ENCODE peak calls at places on chromosome 16, in nine cellular contexts. One of them, this sample, is unnamed.

GRCh38 chr16:17296412-17296811 is 174.3 kb downstream of the XYLT1 start:
- DNase-seq in AG10803: no peak
- DNase-seq in astrocyte of the cerebellum: no peak
- DNase-seq in body of pancreas: no peak
- DNase-seq in tibial nerve: no peak
- DNase-seq in activated B cell treated with CpG ODN at 0.5 μM for 24 hours: no peak
- DNase-seq in RWPE1: no peak
- DNase-seq in AG04450: no peak
- DNase-seq in astrocyte of the spinal cord: no peak
- DNase-seq in this sample: no peak

GRCh38 chr16:76502555-76502954 is 225.4 kb downstream of the CNTNAP4 start:
- DNase-seq in body of pancreas: no peak
- DNase-seq in astrocyte of the spinal cord: no peak
- DNase-seq in activated B cell treated with CpG ODN at 0.5 μM for 24 hours: no peak
- DNase-seq in astrocyte of the cerebellum: no peak
- DNase-seq in AG04450: no peak
- DNase-seq in RWPE1: no peak
- DNase-seq in AG10803: no peak
- DNase-seq in tibial nerve: no peak
- DNase-seq in this sample: no peak

GRCh38 chr16:27273330-27273669 is 4.7 kb upstream of the NSMCE1 start:
- DNase-seq in AG04450: no peak
- DNase-seq in body of pancreas: no peak
- DNase-seq in RWPE1: no peak
- DNase-seq in tibial nerve: no peak
- DNase-seq in astrocyte of the spinal cord: no peak
- DNase-seq in activated B cell treated with CpG ODN at 0.5 μM for 24 hours: no peak
- DNase-seq in astrocyte of the cerebellum: no peak
- DNase-seq in AG10803: no peak
- DNase-seq in this sample: no peak

GRCh38 chr16:74811911-74812310 is 37.3 kb upstream of the FA2H start:
- DNase-seq in AG10803: peak
- DNase-seq in tibial nerve: no peak
- DNase-seq in astrocyte of the cerebellum: no peak
- DNase-seq in activated B cell treated with CpG ODN at 0.5 μM for 24 hours: no peak
- DNase-seq in RWPE1: no peak
- DNase-seq in astrocyte of the spinal cord: no peak
- DNase-seq in body of pancreas: no peak
- DNase-seq in AG04450: no peak
- DNase-seq in this sample: no peak

GRCh38 chr16:55498101-55498500 is 10.8 kb upstream of the LPCAT2 start:
- DNase-seq in tibial nerve: no peak
- DNase-seq in AG04450: no peak
- DNase-seq in body of pancreas: no peak
- DNase-seq in activated B cell treated with CpG ODN at 0.5 μM for 24 hours: no peak
- DNase-seq in astrocyte of the cerebellum: no peak
- DNase-seq in astrocyte of the spinal cord: no peak
- DNase-seq in AG10803: no peak
- DNase-seq in RWPE1: no peak
- DNase-seq in this sample: no peak

GRCh38 chr16:85220125-85220839 is 108.0 kb upstream of the CIBAR2 start:
- DNase-seq in AG10803: peak
- DNase-seq in tibial nerve: peak
- DNase-seq in activated B cell treated with CpG ODN at 0.5 μM for 24 hours: no peak
- DNase-seq in body of pancreas: peak
- DNase-seq in AG04450: peak
- DNase-seq in RWPE1: peak
- DNase-seq in astrocyte of the spinal cord: peak
- DNase-seq in astrocyte of the cerebellum: no peak
- DNase-seq in this sample: no peak

GRCh38 chr16:84897911-84898377 is 78.2 kb downstream of the CRISPLD2 start:
- DNase-seq in AG10803: no peak
- DNase-seq in AG04450: no peak
- DNase-seq in body of pancreas: peak
- DNase-seq in astrocyte of the cerebellum: no peak
- DNase-seq in tibial nerve: peak
- DNase-seq in activated B cell treated with CpG ODN at 0.5 μM for 24 hours: no peak
- DNase-seq in RWPE1: no peak
- DNase-seq in astrocyte of the spinal cord: no peak
- DNase-seq in this sample: no peak

GRCh38 chr16:13148294-13148693 is 246.9 kb downstream of the SHISA9 start:
- DNase-seq in AG10803: no peak
- DNase-seq in AG04450: no peak
- DNase-seq in activated B cell treated with CpG ODN at 0.5 μM for 24 hours: no peak
- DNase-seq in RWPE1: no peak
- DNase-seq in tibial nerve: no peak
- DNase-seq in astrocyte of the spinal cord: no peak
- DNase-seq in astrocyte of the cerebellum: no peak
- DNase-seq in body of pancreas: no peak
- DNase-seq in this sample: no peak

GRCh38 chr16:14298374-14299122 is 227.4 kb downstream of the MRTFB start:
- DNase-seq in astrocyte of the cerebellum: no peak
- DNase-seq in tibial nerve: no peak
- DNase-seq in astrocyte of the spinal cord: no peak
- DNase-seq in activated B cell treated with CpG ODN at 0.5 μM for 24 hours: no peak
- DNase-seq in AG10803: no peak
- DNase-seq in RWPE1: no peak
- DNase-seq in body of pancreas: no peak
- DNase-seq in AG04450: no peak
- DNase-seq in this sample: no peak

GRCh38 chr16:56669005-56669839 is at the start of gene MT1H:
- DNase-seq in astrocyte of the cerebellum: no peak
- DNase-seq in astrocyte of the spinal cord: no peak
- DNase-seq in AG10803: no peak
- DNase-seq in activated B cell treated with CpG ODN at 0.5 μM for 24 hours: no peak
- DNase-seq in RWPE1: no peak
- DNase-seq in body of pancreas: peak
- DNase-seq in AG04450: no peak
- DNase-seq in tibial nerve: no peak
- DNase-seq in this sample: no peak

GRCh38 chr16:13333336-13333735 is 431.9 kb downstream of the SHISA9 start:
- DNase-seq in RWPE1: no peak
- DNase-seq in astrocyte of the spinal cord: no peak
- DNase-seq in astrocyte of the cerebellum: no peak
- DNase-seq in AG04450: no peak
- DNase-seq in activated B cell treated with CpG ODN at 0.5 μM for 24 hours: no peak
- DNase-seq in AG10803: no peak
- DNase-seq in body of pancreas: no peak
- DNase-seq in tibial nerve: no peak
- DNase-seq in this sample: no peak

GRCh38 chr16:30867747-30868146 is 26.1 kb downstream of the BCL7C start:
- DNase-seq in activated B cell treated with CpG ODN at 0.5 μM for 24 hours: no peak
- DNase-seq in AG04450: no peak
- DNase-seq in RWPE1: no peak
- DNase-seq in body of pancreas: no peak
- DNase-seq in astrocyte of the cerebellum: no peak
- DNase-seq in tibial nerve: no peak
- DNase-seq in AG10803: no peak
- DNase-seq in astrocyte of the spinal cord: no peak
- DNase-seq in this sample: no peak
- TF ChIP-seq CTCF in activated B cell treated with CpG ODN at 0.5 μM for 24 hours: no peak
- TF ChIP-seq CTCF in AG04450: peak
- TF ChIP-seq CTCF in RWPE1: no peak
- TF ChIP-seq CTCF in body of pancreas: no peak
- TF ChIP-seq CTCF in astrocyte of the cerebellum: peak
- TF ChIP-seq CTCF in tibial nerve: no peak
- TF ChIP-seq CTCF in AG10803: peak
- TF ChIP-seq CTCF in astrocyte of the spinal cord: peak
- TF ChIP-seq CTCF in this sample: peak

GRCh38 chr16:68116256-68116853 is 31.2 kb downstream of the NFATC3 start:
- DNase-seq in AG10803: peak
- DNase-seq in AG04450: no peak
- DNase-seq in RWPE1: peak
- DNase-seq in astrocyte of the spinal cord: peak
- DNase-seq in activated B cell treated with CpG ODN at 0.5 μM for 24 hours: no peak
- DNase-seq in astrocyte of the cerebellum: peak
- DNase-seq in tibial nerve: no peak
- DNase-seq in body of pancreas: no peak
- DNase-seq in this sample: no peak
- TF ChIP-seq CTCF in AG10803: peak
- TF ChIP-seq CTCF in AG04450: peak
- TF ChIP-seq CTCF in RWPE1: peak
- TF ChIP-seq CTCF in astrocyte of the spinal cord: peak
- TF ChIP-seq CTCF in activated B cell treated with CpG ODN at 0.5 μM for 24 hours: peak
- TF ChIP-seq CTCF in astrocyte of the cerebellum: peak
- TF ChIP-seq CTCF in tibial nerve: peak
- TF ChIP-seq CTCF in body of pancreas: peak
- TF ChIP-seq CTCF in this sample: peak

GRCh38 chr16:77787452-77787851 is 912 bp upstream of the VAT1L start:
- DNase-seq in AG04450: no peak
- DNase-seq in body of pancreas: no peak
- DNase-seq in astrocyte of the spinal cord: no peak
- DNase-seq in RWPE1: no peak
- DNase-seq in astrocyte of the cerebellum: no peak
- DNase-seq in AG10803: no peak
- DNase-seq in activated B cell treated with CpG ODN at 0.5 μM for 24 hours: no peak
- DNase-seq in tibial nerve: no peak
- DNase-seq in this sample: no peak

GRCh38 chr16:77786448-77786847 is 1.9 kb upstream of the VAT1L start:
- DNase-seq in RWPE1: no peak
- DNase-seq in AG10803: no peak
- DNase-seq in body of pancreas: no peak
- DNase-seq in AG04450: no peak
- DNase-seq in tibial nerve: no peak
- DNase-seq in activated B cell treated with CpG ODN at 0.5 μM for 24 hours: no peak
- DNase-seq in astrocyte of the spinal cord: no peak
- DNase-seq in astrocyte of the cerebellum: no peak
- DNase-seq in this sample: no peak

GRCh38 chr16:77785365-77785764 is 3.0 kb upstream of the VAT1L start:
- DNase-seq in activated B cell treated with CpG ODN at 0.5 μM for 24 hours: no peak
- DNase-seq in body of pancreas: no peak
- DNase-seq in AG04450: no peak
- DNase-seq in tibial nerve: no peak
- DNase-seq in astrocyte of the spinal cord: no peak
- DNase-seq in RWPE1: no peak
- DNase-seq in astrocyte of the cerebellum: no peak
- DNase-seq in AG10803: no peak
- DNase-seq in this sample: no peak

GRCh38 chr16:77782694-77783093 is 5.7 kb upstream of the VAT1L start:
- DNase-seq in astrocyte of the cerebellum: no peak
- DNase-seq in RWPE1: no peak
- DNase-seq in activated B cell treated with CpG ODN at 0.5 μM for 24 hours: no peak
- DNase-seq in AG04450: no peak
- DNase-seq in AG10803: no peak
- DNase-seq in tibial nerve: no peak
- DNase-seq in body of pancreas: no peak
- DNase-seq in astrocyte of the spinal cord: no peak
- DNase-seq in this sample: no peak

GRCh38 chr16:77784441-77785356 is 3.7 kb upstream of the VAT1L start:
- DNase-seq in AG04450: no peak
- DNase-seq in activated B cell treated with CpG ODN at 0.5 μM for 24 hours: no peak
- DNase-seq in tibial nerve: no peak
- DNase-seq in astrocyte of the spinal cord: no peak
- DNase-seq in AG10803: no peak
- DNase-seq in astrocyte of the cerebellum: no peak
- DNase-seq in body of pancreas: no peak
- DNase-seq in RWPE1: no peak
- DNase-seq in this sample: no peak
- TF ChIP-seq CTCF in AG04450: peak
- TF ChIP-seq CTCF in activated B cell treated with CpG ODN at 0.5 μM for 24 hours: no peak
- TF ChIP-seq CTCF in tibial nerve: no peak
- TF ChIP-seq CTCF in astrocyte of the spinal cord: peak
- TF ChIP-seq CTCF in AG10803: peak
- TF ChIP-seq CTCF in astrocyte of the cerebellum: no peak
- TF ChIP-seq CTCF in body of pancreas: no peak
- TF ChIP-seq CTCF in RWPE1: no peak
- TF ChIP-seq CTCF in this sample: peak

GRCh38 chr16:87418216-87418615 is 26.1 kb downstream of the MAP1LC3B start:
- DNase-seq in tibial nerve: no peak
- DNase-seq in astrocyte of the spinal cord: no peak
- DNase-seq in RWPE1: no peak
- DNase-seq in activated B cell treated with CpG ODN at 0.5 μM for 24 hours: no peak
- DNase-seq in astrocyte of the cerebellum: no peak
- DNase-seq in AG10803: no peak
- DNase-seq in body of pancreas: no peak
- DNase-seq in AG04450: no peak
- DNase-seq in this sample: no peak
- TF ChIP-seq CTCF in tibial nerve: no peak
- TF ChIP-seq CTCF in astrocyte of the spinal cord: no peak
- TF ChIP-seq CTCF in RWPE1: no peak
- TF ChIP-seq CTCF in activated B cell treated with CpG ODN at 0.5 μM for 24 hours: no peak
- TF ChIP-seq CTCF in astrocyte of the cerebellum: no peak
- TF ChIP-seq CTCF in AG10803: no peak
- TF ChIP-seq CTCF in body of pancreas: no peak
- TF ChIP-seq CTCF in AG04450: no peak
- TF ChIP-seq CTCF in this sample: no peak

DNA sequence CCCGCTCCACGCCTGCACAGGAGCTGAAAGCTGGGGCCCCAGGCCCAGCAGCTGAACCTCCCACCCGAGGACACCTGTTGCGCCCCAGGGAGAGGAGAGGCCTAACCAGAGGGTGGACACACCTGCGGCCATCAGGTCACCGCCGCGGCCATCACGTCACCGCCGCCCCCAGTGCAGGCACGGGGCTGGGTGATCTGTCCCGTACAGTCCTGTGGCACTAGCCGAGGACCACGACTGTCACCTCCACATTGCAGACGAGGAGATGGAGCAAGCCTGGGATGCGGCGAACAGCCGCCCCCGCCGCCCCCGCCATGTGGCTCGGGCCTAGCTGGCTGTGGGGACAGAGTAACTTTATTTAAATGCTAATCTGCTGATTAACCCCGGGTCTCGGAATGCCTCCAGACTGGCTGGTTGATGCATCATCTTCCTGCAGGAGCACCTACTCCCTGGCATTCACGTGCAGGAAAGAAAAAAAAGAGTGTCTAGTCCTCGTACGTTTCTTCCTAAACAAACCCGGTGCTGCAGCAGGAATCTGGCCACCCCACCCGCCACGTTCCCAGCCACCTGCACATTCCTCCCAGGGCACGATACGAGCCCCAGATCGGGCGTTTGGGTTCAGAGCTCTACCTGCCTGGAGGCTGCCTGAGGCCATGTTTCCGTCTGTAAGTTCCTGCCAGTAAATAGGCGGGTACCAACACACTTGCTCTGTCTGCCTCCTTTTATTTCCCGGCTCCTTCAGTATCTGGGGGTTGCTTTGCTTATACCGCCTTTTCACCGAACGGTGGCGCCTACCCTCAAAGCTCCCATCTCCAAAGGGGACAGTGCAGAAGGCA is 29.9 kb downstream of the PIEZO1 start:
- DNase-seq in astrocyte of the spinal cord: peak
- DNase-seq in AG04450: peak
- DNase-seq in AG10803: peak
- DNase-seq in activated B cell treated with CpG ODN at 0.5 μM for 24 hours: no peak
- DNase-seq in RWPE1: peak
- DNase-seq in body of pancreas: no peak
- DNase-seq in tibial nerve: no peak
- DNase-seq in astrocyte of the cerebellum: no peak
- DNase-seq in this sample: no peak
- TF ChIP-seq CTCF in astrocyte of the spinal cord: no peak
- TF ChIP-seq CTCF in AG04450: peak
- TF ChIP-seq CTCF in AG10803: peak
- TF ChIP-seq CTCF in activated B cell treated with CpG ODN at 0.5 μM for 24 hours: no peak
- TF ChIP-seq CTCF in RWPE1: peak
- TF ChIP-seq CTCF in body of pancreas: no peak
- TF ChIP-seq CTCF in tibial nerve: no peak
- TF ChIP-seq CTCF in astrocyte of the cerebellum: peak
- TF ChIP-seq CTCF in this sample: peak

GRCh38 chr16:86378831-86379504 is 131.4 kb upstream of the FOXF1 start:
- DNase-seq in RWPE1: no peak
- DNase-seq in tibial nerve: no peak
- DNase-seq in astrocyte of the cerebellum: no peak
- DNase-seq in astrocyte of the spinal cord: no peak
- DNase-seq in AG04450: no peak
- DNase-seq in activated B cell treated with CpG ODN at 0.5 μM for 24 hours: no peak
- DNase-seq in AG10803: no peak
- DNase-seq in body of pancreas: no peak
- DNase-seq in this sample: no peak
- TF ChIP-seq CTCF in RWPE1: no peak
- TF ChIP-seq CTCF in tibial nerve: no peak
- TF ChIP-seq CTCF in astrocyte of the cerebellum: no peak
- TF ChIP-seq CTCF in astrocyte of the spinal cord: no peak
- TF ChIP-seq CTCF in AG04450: no peak
- TF ChIP-seq CTCF in activated B cell treated with CpG ODN at 0.5 μM for 24 hours: no peak
- TF ChIP-seq CTCF in AG10803: no peak
- TF ChIP-seq CTCF in body of pancreas: no peak
- TF ChIP-seq CTCF in this sample: no peak